ENCODE peak calls at places on chromosomes 16 and 17, in seven cellular contexts. G, K, C, I, T, B and J are unnamed samples.
A peak's percentile ranks its signal among the peaks of the same experiment; 100 is the strongest.

GRCh38 chr16:13471036-13471435 is 448.9 kb upstream of the ERCC4 start:
- DNase-seq in G (no peak), K (no peak), C (no peak), I (no peak), T (no peak), B (no peak), J (no peak)

GRCh38 chr17:57672205-57672632 is 72.9 kb downstream of the CCDC182 start:
- DNase-seq in G (no peak), K (no peak), C (no peak), I (peak; percentile 63), T (peak; percentile 46), B (peak; percentile 80), J (no peak)

GRCh38 chr17:55384833-55385232 is 36.8 kb downstream of the MMD start:
- DNase-seq in G (no peak), K (no peak), C (no peak), I (no peak), T (no peak), B (no peak), J (no peak)

GRCh38 chr16:11310997-11311561 is 29.9 kb upstream of the PRM1 start:
- DNase-seq in G (no peak), K (no peak), C (no peak), I (peak; percentile 35), T (no peak), B (no peak), J (peak; percentile 51)

GRCh38 chr17:2701161-2701995 is 10.2 kb downstream of the CLUH start:
- DNase-seq in G (no peak), K (peak; percentile 60), C (no peak), I (no peak), T (no peak), B (no peak), J (no peak)

GRCh38 chr17:80596760-80597608 is 52.3 kb downstream of the RPTOR start:
- DNase-seq in G (no peak), K (no peak), C (no peak), I (peak; percentile 54), T (no peak), B (no peak), J (no peak)

GRCh38 chr17:7263071-7263800 is 958 bp upstream of the CLDN7 start:
- DNase-seq in G (no peak), K (no peak), C (no peak), I (no peak), T (no peak), B (peak; percentile 10), J (no peak)

GRCh38 chr16:30893744-30894539 is at the start of gene BCL7C:
- DNase-seq in G (peak; percentile 94), K (peak; percentile 96), C (peak; percentile 88), I (peak; percentile 81), T (peak; percentile 95), B (peak; percentile 91), J (peak; percentile 61)

GRCh38 chr17:7846765-7847661 is 7.9 kb upstream of the TMEM88 start:
- DNase-seq in G (no peak), K (peak; percentile 55), C (no peak), I (no peak), T (no peak), B (no peak), J (no peak)

GRCh38 chr17:58343131-58343530 is 8.9 kb downstream of the SUPT4H1 start:
- DNase-seq in G (no peak), K (no peak), C (no peak), I (no peak), T (no peak), B (no peak), J (no peak)

GRCh38 chr17:73589096-73589980 is 54.9 kb downstream of the SDK2 start:
- DNase-seq in G (no peak), K (no peak), C (no peak), I (no peak), T (no peak), B (no peak), J (no peak)

GRCh38 chr17:69857412-69857835 is 217.6 kb upstream of the KCNJ16 start:
- DNase-seq in G (no peak), K (no peak), C (peak; percentile 79), I (peak; percentile 91), T (peak; percentile 80), B (peak; percentile 72), J (no peak)

GRCh38 chr17:2048805-2049204 is 6.1 kb upstream of the HIC1 start:
- DNase-seq in G (no peak), K (no peak), C (no peak), I (no peak), T (no peak), B (no peak), J (no peak)

GRCh38 chr17:73710095-73710592 is 65.9 kb upstream of the SDK2 start:
- DNase-seq in G (peak; percentile 72), K (no peak), C (peak; percentile 36), I (peak; percentile 13), T (peak; percentile 76), B (peak; percentile 72), J (peak; percentile 72)

GRCh38 chr17:48012151-48012520 is 25.5 kb downstream of the COPZ2 start:
- DNase-seq in G (no peak), K (no peak), C (no peak), I (no peak), T (no peak), B (peak; percentile 37), J (peak; percentile 62)

GRCh38 chr16:64990101-64990500 is 131.8 kb downstream of the CDH11 start:
- DNase-seq in G (no peak), K (no peak), C (no peak), I (peak; percentile 43), T (no peak), B (no peak), J (no peak)

GRCh38 chr17:55272711-55273578 is 8.2 kb downstream of the HLF start:
- DNase-seq in G (no peak), K (no peak), C (no peak), I (no peak), T (no peak), B (no peak), J (no peak)

GRCh38 chr17:74712301-74712700 is 422 bp downstream of the CD300LF start:
- DNase-seq in G (no peak), K (no peak), C (no peak), I (no peak), T (no peak), B (no peak), J (no peak)

GRCh38 chr17:71502443-71502842 is 618.4 kb upstream of the SOX9 start:
- DNase-seq in G (no peak), K (no peak), C (peak; percentile 38), I (peak; percentile 67), T (no peak), B (no peak), J (no peak)

GRCh38 chr16:68354816-68355215 is 44.0 kb downstream of the PRMT7 start:
- DNase-seq in G (no peak), K (no peak), C (no peak), I (no peak), T (no peak), B (no peak), J (no peak)

GRCh38 chr16:3220839-3221238 is 14.1 kb downstream of the ZNF200 start:
- DNase-seq in G (no peak), K (no peak), C (no peak), I (no peak), T (no peak), B (no peak), J (no peak)
- H3K9me3 ChIP-seq in G (peaks cover 80% of the 10 kb centered on the region), K (peaks cover 69% of the 10 kb centered on the region), C (peaks cover 66% of the 10 kb centered on the region), I (no peaks in the 10 kb centered on the region), T (peaks cover 39% of the 10 kb centered on the region), B (no peaks in the 10 kb centered on the region), J (peaks cover 13% of the 10 kb centered on the region)

GRCh38 chr16:67115649-67116048 is 5.9 kb downstream of the PHAF1 start:
- DNase-seq in G (no peak), K (no peak), C (peak; percentile 90), I (peak; percentile 93), T (peak; percentile 59), B (peak; percentile 44), J (no peak)
- H3K4me3 ChIP-seq in G (no peak overlapping the region), K (no peak overlapping the region), C (no peak overlapping the region), I (no peak overlapping the region), T (no peak overlapping the region), B (no peak overlapping the region), J (no peak overlapping the region)

DNA sequence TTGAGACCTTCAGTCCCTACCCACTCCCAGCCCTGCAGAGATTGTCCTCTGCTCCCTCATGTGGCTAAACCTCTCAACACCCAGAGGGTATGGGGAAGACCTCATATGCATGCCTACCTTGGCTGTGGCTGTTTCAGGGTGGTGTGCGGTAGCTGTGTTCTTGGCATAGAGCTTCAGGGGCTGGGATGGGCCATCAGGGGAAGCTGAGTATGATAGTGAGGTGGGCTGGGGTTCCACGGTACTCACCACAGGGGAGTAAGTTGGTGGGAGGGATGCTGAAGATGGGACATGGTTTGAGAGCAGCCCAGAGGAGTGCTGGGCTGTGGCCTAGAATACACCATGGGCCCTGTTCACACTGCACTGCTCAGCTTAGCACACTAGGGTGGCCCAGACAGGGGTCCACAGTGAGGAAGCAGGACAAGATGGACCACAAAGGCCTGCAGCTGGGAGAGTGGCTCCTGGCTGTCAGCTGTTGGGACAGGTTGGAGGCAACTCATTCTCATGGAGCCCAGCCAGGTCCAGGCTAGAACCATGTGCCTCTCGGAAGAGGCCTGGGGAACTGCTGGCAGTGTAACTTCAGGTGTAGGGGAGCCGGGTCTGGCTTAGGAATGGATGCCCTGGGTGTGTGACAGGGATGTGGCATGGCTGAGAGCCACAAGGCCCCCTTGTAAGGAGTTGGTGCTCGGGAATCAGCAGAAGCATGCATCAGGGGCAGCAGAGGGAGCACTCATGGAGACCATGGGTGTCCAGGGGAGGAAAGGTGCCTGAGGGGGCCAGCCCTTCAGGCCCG is 3.1 kb downstream of the MFAP4 start:
- DNase-seq in G (no peak), K (peak; percentile 75), C (no peak), I (no peak), T (peak; percentile 40), B (peak; percentile 44), J (no peak)
- H3K36me3 ChIP-seq in G (peaks cover 66% of the 10 kb centered on the region), K (peaks cover 60% of the 10 kb centered on the region), C (peaks cover 70% of the 10 kb centered on the region), I (peaks cover 38% of the 10 kb centered on the region), T (peaks cover 20% of the 10 kb centered on the region), B (peaks cover 34% of the 10 kb centered on the region), J (peaks cover 48% of the 10 kb centered on the region)

GRCh38 chr16:59993101-59993500 is 1259.0 kb upstream of the GOT2 start:
- DNase-seq in G (no peak), K (no peak), C (no peak), I (no peak), T (no peak), B (no peak), J (no peak)
- H3K9me3 ChIP-seq in G (peaks cover 49% of the 10 kb centered on the region), K (peaks cover 8% of the 10 kb centered on the region), C (peaks cover 7% of the 10 kb centered on the region), I (no peaks in the 10 kb centered on the region), T (peaks cover 4% of the 10 kb centered on the region), B (no peaks in the 10 kb centered on the region), J (peaks cover 3% of the 10 kb centered on the region)

DNA sequence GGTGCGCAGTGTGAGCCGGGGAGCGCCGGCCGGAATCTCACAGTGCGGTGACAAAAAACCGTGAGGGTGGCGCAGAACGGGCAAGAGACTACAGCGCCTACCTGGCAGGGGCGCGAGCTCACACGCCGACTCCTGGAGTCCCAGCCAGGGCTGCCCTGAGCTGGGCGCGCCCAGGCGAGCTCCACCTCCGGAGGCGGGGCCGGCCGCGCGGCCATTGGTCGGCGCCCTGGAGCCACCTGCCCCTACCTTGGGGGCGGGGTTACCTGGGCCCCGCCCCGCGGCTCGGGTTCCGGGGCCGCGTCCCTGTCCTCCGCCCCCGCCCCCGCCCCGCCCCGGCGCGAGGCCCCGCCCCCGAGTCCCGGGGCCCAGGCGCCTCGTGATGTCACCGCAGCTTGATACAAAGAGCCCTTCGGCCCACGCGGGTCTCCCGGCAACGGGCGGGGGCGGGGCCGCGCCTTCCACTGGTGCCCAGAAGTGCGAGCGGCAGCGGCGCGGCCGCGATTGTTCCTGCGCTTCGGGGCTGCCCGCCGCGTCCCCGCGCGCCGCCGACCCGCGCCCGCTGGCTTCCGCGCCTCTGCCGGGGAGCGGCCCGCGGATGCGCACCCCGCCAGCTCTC is 96.3 kb downstream of the RAB11FIP4 start:
- DNase-seq in G (peak; percentile 68), K (peak; percentile 85), C (peak; percentile 23), I (peak; percentile 42), T (peak; percentile 72), B (peak; percentile 40), J (peak; percentile 92)
- H3K4me3 ChIP-seq in G (peak overlapping the region; percentile 59), K (peak overlapping the region; percentile 65), C (no peak overlapping the region), I (peak overlapping the region; percentile 45), T (peak overlapping the region; percentile 44), B (peak overlapping the region; percentile 52), J (peak overlapping the region; percentile 79)